ENCODE peak calls at places on chromosomes 3 and 15, in ten cellular contexts. One of them, this sample, is unnamed.

GRCh38 chr15:59131955-59132562 is 27.1 kb downstream of the CCNB2 start:
- DNase-seq in BE2C: no peak
- DNase-seq in thyroid gland: no peak
- DNase-seq in colonic mucosa: peak; percentile 51
- DNase-seq in cardiac fibroblast: no peak
- DNase-seq in endothelial cell of umbilical vein: no peak
- DNase-seq in body of pancreas: no peak
- DNase-seq in HFFc6: no peak
- DNase-seq in H9: no peak
- DNase-seq in CD8-positive, alpha-beta T cell: no peak
- DNase-seq in this sample: no peak

GRCh38 chr3:47266709-47267489 is 15.7 kb downstream of the KIF9 start:
- DNase-seq in colonic mucosa: peak; percentile 39
- DNase-seq in BE2C: peak; percentile 85
- DNase-seq in cardiac fibroblast: peak; percentile 96
- DNase-seq in thyroid gland: peak; percentile 33
- DNase-seq in H9: no peak
- DNase-seq in CD8-positive, alpha-beta T cell: peak; percentile 42
- DNase-seq in HFFc6: peak; percentile 79
- DNase-seq in body of pancreas: peak; percentile 78
- DNase-seq in endothelial cell of umbilical vein: peak; percentile 87
- DNase-seq in this sample: peak; percentile 27

GRCh38 chr3:14322667-14323295 is 79.6 kb upstream of the SLC6A6 start:
- DNase-seq in CD8-positive, alpha-beta T cell: no peak
- DNase-seq in colonic mucosa: no peak
- DNase-seq in endothelial cell of umbilical vein: no peak
- DNase-seq in HFFc6: no peak
- DNase-seq in BE2C: no peak
- DNase-seq in cardiac fibroblast: no peak
- DNase-seq in H9: no peak
- DNase-seq in thyroid gland: no peak
- DNase-seq in body of pancreas: no peak
- DNase-seq in this sample: no peak

GRCh38 chr15:42984534-42985034 is 64.0 kb upstream of the TTBK2 start:
- DNase-seq in colonic mucosa: no peak
- DNase-seq in CD8-positive, alpha-beta T cell: no peak
- DNase-seq in HFFc6: no peak
- DNase-seq in thyroid gland: no peak
- DNase-seq in H9: no peak
- DNase-seq in BE2C: no peak
- DNase-seq in body of pancreas: no peak
- DNase-seq in endothelial cell of umbilical vein: no peak
- DNase-seq in cardiac fibroblast: no peak
- DNase-seq in this sample: no peak

GRCh38 chr3:194112120-194113106 is 23.5 kb upstream of the HES1 start:
- DNase-seq in BE2C: no peak
- DNase-seq in body of pancreas: peak; percentile 97
- DNase-seq in HFFc6: no peak
- DNase-seq in thyroid gland: peak; percentile 82
- DNase-seq in cardiac fibroblast: no peak
- DNase-seq in CD8-positive, alpha-beta T cell: no peak
- DNase-seq in H9: no peak
- DNase-seq in endothelial cell of umbilical vein: no peak
- DNase-seq in colonic mucosa: peak; percentile 87
- DNase-seq in this sample: no peak

GRCh38 chr3:9104121-9104520 is 140.8 kb upstream of the RAD18 start:
- DNase-seq in body of pancreas: no peak
- DNase-seq in H9: no peak
- DNase-seq in HFFc6: no peak
- DNase-seq in colonic mucosa: no peak
- DNase-seq in thyroid gland: no peak
- DNase-seq in CD8-positive, alpha-beta T cell: no peak
- DNase-seq in endothelial cell of umbilical vein: no peak
- DNase-seq in cardiac fibroblast: no peak
- DNase-seq in BE2C: no peak
- DNase-seq in this sample: no peak

GRCh38 chr3:187230011-187230410 is 32.7 kb downstream of the RTP1 start:
- DNase-seq in colonic mucosa: no peak
- DNase-seq in endothelial cell of umbilical vein: no peak
- DNase-seq in HFFc6: no peak
- DNase-seq in cardiac fibroblast: no peak
- DNase-seq in H9: no peak
- DNase-seq in body of pancreas: no peak
- DNase-seq in CD8-positive, alpha-beta T cell: no peak
- DNase-seq in thyroid gland: no peak
- DNase-seq in BE2C: no peak
- DNase-seq in this sample: no peak

GRCh38 chr3:181265750-181266333 is 276.3 kb upstream of the DNAJC19 start:
- DNase-seq in CD8-positive, alpha-beta T cell: no peak
- DNase-seq in HFFc6: no peak
- DNase-seq in body of pancreas: no peak
- DNase-seq in thyroid gland: no peak
- DNase-seq in BE2C: no peak
- DNase-seq in cardiac fibroblast: no peak
- DNase-seq in H9: no peak
- DNase-seq in colonic mucosa: no peak
- DNase-seq in endothelial cell of umbilical vein: peak; percentile 6
- DNase-seq in this sample: no peak

GRCh38 chr3:74135808-74136207 is 478.7 kb downstream of the CNTN3 start:
- DNase-seq in thyroid gland: no peak
- DNase-seq in colonic mucosa: no peak
- DNase-seq in CD8-positive, alpha-beta T cell: no peak
- DNase-seq in HFFc6: no peak
- DNase-seq in body of pancreas: no peak
- DNase-seq in endothelial cell of umbilical vein: no peak
- DNase-seq in H9: no peak
- DNase-seq in BE2C: no peak
- DNase-seq in cardiac fibroblast: no peak
- DNase-seq in this sample: no peak

GRCh38 chr3:74145277-74145676 is 469.2 kb downstream of the CNTN3 start:
- DNase-seq in H9: no peak
- DNase-seq in thyroid gland: no peak
- DNase-seq in CD8-positive, alpha-beta T cell: no peak
- DNase-seq in HFFc6: no peak
- DNase-seq in cardiac fibroblast: no peak
- DNase-seq in colonic mucosa: no peak
- DNase-seq in body of pancreas: no peak
- DNase-seq in BE2C: no peak
- DNase-seq in endothelial cell of umbilical vein: no peak
- DNase-seq in this sample: no peak

GRCh38 chr3:74137790-74138189 is 476.7 kb downstream of the CNTN3 start:
- DNase-seq in endothelial cell of umbilical vein: no peak
- DNase-seq in HFFc6: no peak
- DNase-seq in body of pancreas: no peak
- DNase-seq in BE2C: no peak
- DNase-seq in H9: no peak
- DNase-seq in thyroid gland: no peak
- DNase-seq in colonic mucosa: no peak
- DNase-seq in cardiac fibroblast: no peak
- DNase-seq in CD8-positive, alpha-beta T cell: no peak
- DNase-seq in this sample: no peak

DNA sequence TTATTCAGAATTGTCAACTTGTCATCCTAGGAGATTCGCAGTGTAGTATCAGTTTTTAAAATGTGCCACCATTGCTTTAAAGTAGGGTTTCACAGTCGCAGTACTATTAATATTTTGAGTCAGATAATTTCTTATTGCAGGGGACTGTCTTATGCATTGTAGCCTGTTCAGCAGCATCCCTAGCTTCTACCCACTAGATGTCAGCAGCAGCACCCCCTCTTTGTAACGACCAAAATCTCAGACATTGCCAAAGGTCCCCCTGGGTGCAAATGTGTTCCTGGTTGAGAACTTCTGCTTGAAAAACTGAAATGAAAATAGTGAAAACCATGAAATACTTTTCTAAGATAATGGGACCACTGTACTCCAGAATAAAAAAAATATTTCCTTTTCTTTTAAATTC is 474.8 kb downstream of the CNTN3 start:
- DNase-seq in endothelial cell of umbilical vein: no peak
- DNase-seq in colonic mucosa: no peak
- DNase-seq in cardiac fibroblast: no peak
- DNase-seq in BE2C: no peak
- DNase-seq in body of pancreas: no peak
- DNase-seq in CD8-positive, alpha-beta T cell: no peak
- DNase-seq in H9: no peak
- DNase-seq in thyroid gland: no peak
- DNase-seq in HFFc6: peak; percentile 3
- DNase-seq in this sample: no peak
- TF ChIP-seq CTCF in endothelial cell of umbilical vein: no peak
- TF ChIP-seq CTCF in colonic mucosa: no peak
- TF ChIP-seq CTCF in cardiac fibroblast: peak; percentile 5
- TF ChIP-seq CTCF in BE2C: no peak
- TF ChIP-seq CTCF in body of pancreas: no peak
- TF ChIP-seq CTCF in CD8-positive, alpha-beta T cell: no peak
- TF ChIP-seq CTCF in H9: peak; percentile 53
- TF ChIP-seq CTCF in thyroid gland: no peak
- TF ChIP-seq CTCF in HFFc6: peak; percentile 64
- TF ChIP-seq CTCF in this sample: no peak

GRCh38 chr3:151813777-151814176 is at the start of gene AADAC:
- DNase-seq in CD8-positive, alpha-beta T cell: no peak
- DNase-seq in BE2C: no peak
- DNase-seq in HFFc6: no peak
- DNase-seq in colonic mucosa: no peak
- DNase-seq in H9: no peak
- DNase-seq in body of pancreas: no peak
- DNase-seq in endothelial cell of umbilical vein: no peak
- DNase-seq in cardiac fibroblast: no peak
- DNase-seq in thyroid gland: no peak
- DNase-seq in this sample: no peak

GRCh38 chr3:151816091-151816604 is 2.2 kb downstream of the AADAC start:
- DNase-seq in endothelial cell of umbilical vein: peak; percentile 12
- DNase-seq in H9: no peak
- DNase-seq in cardiac fibroblast: peak; percentile 69
- DNase-seq in thyroid gland: peak; percentile 46
- DNase-seq in body of pancreas: peak; percentile 41
- DNase-seq in HFFc6: peak; percentile 38
- DNase-seq in CD8-positive, alpha-beta T cell: no peak
- DNase-seq in colonic mucosa: peak; percentile 27
- DNase-seq in BE2C: no peak
- DNase-seq in this sample: no peak

GRCh38 chr3:151817473-151817872 is 3.6 kb downstream of the AADAC start:
- DNase-seq in HFFc6: no peak
- DNase-seq in BE2C: no peak
- DNase-seq in colonic mucosa: no peak
- DNase-seq in CD8-positive, alpha-beta T cell: no peak
- DNase-seq in cardiac fibroblast: no peak
- DNase-seq in body of pancreas: no peak
- DNase-seq in thyroid gland: no peak
- DNase-seq in H9: no peak
- DNase-seq in endothelial cell of umbilical vein: no peak
- DNase-seq in this sample: no peak

GRCh38 chr3:151811474-151811873 is 2.4 kb upstream of the AADAC start:
- DNase-seq in endothelial cell of umbilical vein: no peak
- DNase-seq in H9: no peak
- DNase-seq in thyroid gland: no peak
- DNase-seq in colonic mucosa: no peak
- DNase-seq in CD8-positive, alpha-beta T cell: no peak
- DNase-seq in cardiac fibroblast: no peak
- DNase-seq in body of pancreas: no peak
- DNase-seq in HFFc6: no peak
- DNase-seq in BE2C: no peak
- DNase-seq in this sample: no peak

DNA sequence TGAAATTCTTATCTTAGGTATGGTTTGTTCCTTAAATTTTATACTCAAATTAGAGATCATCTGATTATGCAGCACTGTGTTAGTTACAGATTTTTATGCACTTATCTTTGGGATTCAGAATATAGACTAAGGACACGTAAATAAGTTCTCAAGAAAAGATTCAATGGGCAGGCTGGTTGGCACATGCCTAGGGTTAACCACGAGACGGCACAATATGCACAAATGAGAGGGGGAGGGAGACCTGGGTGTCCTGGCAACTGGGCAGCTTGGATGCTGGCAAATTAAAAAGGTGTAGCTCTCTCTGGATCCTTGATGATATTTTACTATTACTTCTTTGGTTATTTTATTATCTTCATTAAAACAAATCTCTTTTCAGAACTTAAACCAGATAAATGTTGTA is 672 bp downstream of the AADAC start:
- DNase-seq in cardiac fibroblast: no peak
- DNase-seq in thyroid gland: no peak
- DNase-seq in endothelial cell of umbilical vein: no peak
- DNase-seq in HFFc6: no peak
- DNase-seq in H9: no peak
- DNase-seq in colonic mucosa: no peak
- DNase-seq in CD8-positive, alpha-beta T cell: no peak
- DNase-seq in BE2C: no peak
- DNase-seq in body of pancreas: peak; percentile 46
- DNase-seq in this sample: no peak
- TF ChIP-seq CTCF in cardiac fibroblast: no peak
- TF ChIP-seq CTCF in thyroid gland: no peak
- TF ChIP-seq CTCF in endothelial cell of umbilical vein: no peak
- TF ChIP-seq CTCF in HFFc6: no peak
- TF ChIP-seq CTCF in H9: no peak
- TF ChIP-seq CTCF in colonic mucosa: no peak
- TF ChIP-seq CTCF in CD8-positive, alpha-beta T cell: no peak
- TF ChIP-seq CTCF in BE2C: no peak
- TF ChIP-seq CTCF in body of pancreas: no peak
- TF ChIP-seq CTCF in this sample: no peak

GRCh38 chr15:80090041-80090440 is 30.6 kb downstream of the ZFAND6 start:
- DNase-seq in thyroid gland: no peak
- DNase-seq in endothelial cell of umbilical vein: no peak
- DNase-seq in HFFc6: no peak
- DNase-seq in H9: no peak
- DNase-seq in body of pancreas: no peak
- DNase-seq in BE2C: no peak
- DNase-seq in colonic mucosa: no peak
- DNase-seq in CD8-positive, alpha-beta T cell: no peak
- DNase-seq in cardiac fibroblast: no peak
- DNase-seq in this sample: no peak

GRCh38 chr15:80081390-80081789 is 21.9 kb downstream of the ZFAND6 start:
- DNase-seq in body of pancreas: no peak
- DNase-seq in CD8-positive, alpha-beta T cell: no peak
- DNase-seq in H9: no peak
- DNase-seq in endothelial cell of umbilical vein: no peak
- DNase-seq in colonic mucosa: no peak
- DNase-seq in HFFc6: no peak
- DNase-seq in thyroid gland: no peak
- DNase-seq in cardiac fibroblast: no peak
- DNase-seq in BE2C: no peak
- DNase-seq in this sample: no peak

GRCh38 chr15:80090879-80091503 is 31.5 kb downstream of the ZFAND6 start:
- DNase-seq in colonic mucosa: no peak
- DNase-seq in HFFc6: no peak
- DNase-seq in cardiac fibroblast: peak; percentile 25
- DNase-seq in H9: no peak
- DNase-seq in body of pancreas: no peak
- DNase-seq in endothelial cell of umbilical vein: no peak
- DNase-seq in CD8-positive, alpha-beta T cell: no peak
- DNase-seq in BE2C: no peak
- DNase-seq in thyroid gland: no peak
- DNase-seq in this sample: no peak

GRCh38 chr15:80087104-80087503 is 27.6 kb downstream of the ZFAND6 start:
- DNase-seq in thyroid gland: no peak
- DNase-seq in CD8-positive, alpha-beta T cell: no peak
- DNase-seq in cardiac fibroblast: no peak
- DNase-seq in body of pancreas: no peak
- DNase-seq in colonic mucosa: no peak
- DNase-seq in endothelial cell of umbilical vein: no peak
- DNase-seq in H9: no peak
- DNase-seq in HFFc6: no peak
- DNase-seq in BE2C: no peak
- DNase-seq in this sample: no peak
- TF ChIP-seq CTCF in thyroid gland: peak; percentile 9
- TF ChIP-seq CTCF in CD8-positive, alpha-beta T cell: no peak
- TF ChIP-seq CTCF in cardiac fibroblast: peak; percentile 29
- TF ChIP-seq CTCF in body of pancreas: no peak
- TF ChIP-seq CTCF in colonic mucosa: no peak
- TF ChIP-seq CTCF in endothelial cell of umbilical vein: no peak
- TF ChIP-seq CTCF in H9: peak; percentile 47
- TF ChIP-seq CTCF in HFFc6: peak; percentile 55
- TF ChIP-seq CTCF in BE2C: no peak
- TF ChIP-seq CTCF in this sample: no peak

DNA sequence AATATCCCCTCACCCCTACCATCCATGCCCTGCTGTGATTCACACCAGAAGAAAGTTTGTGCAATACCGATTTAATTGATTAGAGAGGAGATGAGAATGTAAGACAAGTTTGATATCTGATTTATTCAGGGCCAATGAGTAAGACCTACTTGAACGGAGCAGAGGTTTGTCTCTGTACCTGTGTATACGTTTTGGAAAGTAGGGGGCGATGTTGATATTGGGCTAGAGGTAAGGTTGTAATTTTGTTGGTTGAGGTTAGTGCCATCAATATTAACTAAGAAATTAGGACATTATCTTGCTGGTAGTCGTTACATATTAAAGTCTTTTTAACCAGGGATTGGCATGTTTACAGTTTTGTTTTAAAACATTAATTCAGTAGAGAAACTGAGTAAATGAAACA is 20.5 kb downstream of the EAF2 start:
- DNase-seq in H9: no peak
- DNase-seq in CD8-positive, alpha-beta T cell: no peak
- DNase-seq in endothelial cell of umbilical vein: peak; percentile 8
- DNase-seq in cardiac fibroblast: peak; percentile 6
- DNase-seq in BE2C: no peak
- DNase-seq in body of pancreas: no peak
- DNase-seq in HFFc6: no peak
- DNase-seq in thyroid gland: no peak
- DNase-seq in colonic mucosa: no peak
- DNase-seq in this sample: no peak
- TF ChIP-seq CTCF in H9: peak; percentile 81
- TF ChIP-seq CTCF in CD8-positive, alpha-beta T cell: no peak
- TF ChIP-seq CTCF in endothelial cell of umbilical vein: no peak
- TF ChIP-seq CTCF in cardiac fibroblast: peak; percentile 13
- TF ChIP-seq CTCF in BE2C: peak; percentile 49
- TF ChIP-seq CTCF in body of pancreas: peak; percentile 35
- TF ChIP-seq CTCF in HFFc6: peak; percentile 46
- TF ChIP-seq CTCF in thyroid gland: peak; percentile 31
- TF ChIP-seq CTCF in colonic mucosa: peak; percentile 16
- TF ChIP-seq CTCF in this sample: no peak